ENCODE peak calls at places on chromosome 18, in four cellular contexts. One of them, this sample, is unnamed.

GRCh38 chr18:67600181-67600631 is 83.7 kb upstream of the DSEL start:
- DNase-seq in upper lobe of right lung: no peak
- DNase-seq in fibroblast of lung: peak; percentile 95
- DNase-seq in left lung: no peak
- DNase-seq in this sample: peak; percentile 18

GRCh38 chr18:21662591-21662990 is 42.0 kb downstream of the ABHD3 start:
- DNase-seq in upper lobe of right lung: no peak
- DNase-seq in left lung: no peak
- DNase-seq in fibroblast of lung: no peak
- DNase-seq in this sample: no peak

GRCh38 chr18:44938396-44939036 is 257.8 kb downstream of the SETBP1 start:
- DNase-seq in fibroblast of lung: no peak
- DNase-seq in left lung: no peak
- DNase-seq in upper lobe of right lung: no peak
- DNase-seq in this sample: no peak

GRCh38 chr18:32907215-32907590 is 134.4 kb upstream of the KLHL14 start:
- DNase-seq in fibroblast of lung: peak; percentile 17
- DNase-seq in upper lobe of right lung: no peak
- DNase-seq in left lung: no peak
- DNase-seq in this sample: no peak

GRCh38 chr18:58754544-58755068 is 83.3 kb downstream of the MALT1 start:
- DNase-seq in upper lobe of right lung: peak; percentile 72
- DNase-seq in left lung: peak; percentile 67
- DNase-seq in fibroblast of lung: peak; percentile 33
- DNase-seq in this sample: no peak

GRCh38 chr18:50272593-50272992 is 6.3 kb upstream of the CFAP53 start:
- DNase-seq in fibroblast of lung: no peak
- DNase-seq in left lung: no peak
- DNase-seq in upper lobe of right lung: no peak
- DNase-seq in this sample: no peak

GRCh38 chr18:75455249-75456183 is 28.0 kb upstream of the SMIM21 start:
- DNase-seq in upper lobe of right lung: no peak
- DNase-seq in left lung: peak; percentile 75
- DNase-seq in fibroblast of lung: peak; percentile 35
- DNase-seq in this sample: no peak

GRCh38 chr18:63575680-63576079 is 11.5 kb upstream of the SERPINB13 start:
- DNase-seq in fibroblast of lung: no peak
- DNase-seq in upper lobe of right lung: no peak
- DNase-seq in left lung: no peak
- DNase-seq in this sample: no peak

GRCh38 chr18:26685438-26686173 is 137.3 kb upstream of the KCTD1 start:
- DNase-seq in fibroblast of lung: no peak
- DNase-seq in upper lobe of right lung: no peak
- DNase-seq in left lung: peak; percentile 50
- DNase-seq in this sample: no peak

GRCh38 chr18:29979884-29980283 is 1062.7 kb downstream of the DSC3 start:
- DNase-seq in left lung: no peak
- DNase-seq in fibroblast of lung: no peak
- DNase-seq in upper lobe of right lung: no peak
- DNase-seq in this sample: no peak

GRCh38 chr18:58967643-58968291 is 103.1 kb downstream of the ZNF532 start:
- DNase-seq in fibroblast of lung: no peak
- DNase-seq in upper lobe of right lung: no peak
- DNase-seq in left lung: no peak
- DNase-seq in this sample: no peak

GRCh38 chr18:40469851-40470250 is 1485.2 kb upstream of the PIK3C3 start:
- DNase-seq in upper lobe of right lung: no peak
- DNase-seq in fibroblast of lung: no peak
- DNase-seq in left lung: no peak
- DNase-seq in this sample: no peak

GRCh38 chr18:32358075-32358474 is 112.6 kb downstream of the GAREM1 start:
- DNase-seq in left lung: no peak
- DNase-seq in fibroblast of lung: no peak
- DNase-seq in upper lobe of right lung: no peak
- DNase-seq in this sample: no peak

GRCh38 chr18:28905509-28905908 is 728.6 kb upstream of the CDH2 start:
- DNase-seq in upper lobe of right lung: no peak
- DNase-seq in fibroblast of lung: peak; percentile 86
- DNase-seq in left lung: no peak
- DNase-seq in this sample: no peak

GRCh38 chr18:903703-904102 is 968 bp upstream of the ADCYAP1 start:
- DNase-seq in left lung: peak; percentile 71
- DNase-seq in fibroblast of lung: peak; percentile 49
- DNase-seq in upper lobe of right lung: peak; percentile 75
- DNase-seq in this sample: no peak

GRCh38 chr18:74113711-74114110 is 33.9 kb downstream of the FBXO15 start:
- DNase-seq in fibroblast of lung: no peak
- DNase-seq in left lung: no peak
- DNase-seq in upper lobe of right lung: no peak
- DNase-seq in this sample: no peak

GRCh38 chr18:70339915-70340314 is 51.1 kb downstream of the SOCS6 start:
- DNase-seq in left lung: no peak
- DNase-seq in fibroblast of lung: no peak
- DNase-seq in upper lobe of right lung: no peak
- DNase-seq in this sample: no peak

GRCh38 chr18:55489742-55490055 is 98.3 kb downstream of the TCF4 start:
- DNase-seq in fibroblast of lung: peak; percentile 64
- DNase-seq in upper lobe of right lung: no peak
- DNase-seq in left lung: no peak
- DNase-seq in this sample: no peak

GRCh38 chr18:76839395-76839794 is 17.0 kb downstream of the ZNF236 start:
- DNase-seq in upper lobe of right lung: no peak
- DNase-seq in fibroblast of lung: peak; percentile 33
- DNase-seq in left lung: no peak
- DNase-seq in this sample: no peak

GRCh38 chr18:75029456-75029855 is 179.5 kb downstream of the PTGR3 start:
- DNase-seq in fibroblast of lung: no peak
- DNase-seq in left lung: no peak
- DNase-seq in upper lobe of right lung: no peak
- DNase-seq in this sample: no peak

GRCh38 chr18:44048846-44049245 is 631.8 kb upstream of the SETBP1 start:
- DNase-seq in upper lobe of right lung: no peak
- DNase-seq in left lung: no peak
- DNase-seq in fibroblast of lung: no peak
- DNase-seq in this sample: no peak

GRCh38 chr18:77911973-77912372 is 662.3 kb downstream of the GALR1 start:
- DNase-seq in upper lobe of right lung: no peak
- DNase-seq in fibroblast of lung: no peak
- DNase-seq in left lung: no peak
- DNase-seq in this sample: no peak

GRCh38 chr18:374735-375168 is 106.9 kb upstream of the THOC1 start:
- DNase-seq in upper lobe of right lung: no peak
- DNase-seq in fibroblast of lung: peak; percentile 33
- DNase-seq in left lung: no peak
- DNase-seq in this sample: no peak

GRCh38 chr18:21074336-21075323 is 37.0 kb downstream of the ROCK1 start:
- DNase-seq in left lung: no peak
- DNase-seq in upper lobe of right lung: no peak
- DNase-seq in fibroblast of lung: no peak
- DNase-seq in this sample: peak; percentile 26

GRCh38 chr18:28281400-28281799 is 104.5 kb upstream of the CDH2 start:
- DNase-seq in left lung: no peak
- DNase-seq in upper lobe of right lung: no peak
- DNase-seq in fibroblast of lung: peak; percentile 11
- DNase-seq in this sample: no peak

GRCh38 chr18:75477913-75478312 is 50.4 kb upstream of the SMIM21 start:
- DNase-seq in fibroblast of lung: peak; percentile 51
- DNase-seq in left lung: no peak
- DNase-seq in upper lobe of right lung: no peak
- DNase-seq in this sample: no peak

GRCh38 chr18:11047156-11047555 is 102.2 kb downstream of the PIEZO2 start:
- DNase-seq in fibroblast of lung: peak; percentile 50
- DNase-seq in left lung: no peak
- DNase-seq in upper lobe of right lung: no peak
- DNase-seq in this sample: no peak

GRCh38 chr18:9115984-9116383 is 13.5 kb downstream of the NDUFV2 start:
- DNase-seq in upper lobe of right lung: no peak
- DNase-seq in left lung: no peak
- DNase-seq in fibroblast of lung: no peak
- DNase-seq in this sample: no peak

GRCh38 chr18:9123520-9123919 is 13.1 kb upstream of the ANKRD12 start:
- DNase-seq in left lung: no peak
- DNase-seq in upper lobe of right lung: no peak
- DNase-seq in fibroblast of lung: no peak
- DNase-seq in this sample: no peak

GRCh38 chr18:9124824-9125223 is 11.8 kb upstream of the ANKRD12 start:
- DNase-seq in fibroblast of lung: no peak
- DNase-seq in upper lobe of right lung: no peak
- DNase-seq in left lung: no peak
- DNase-seq in this sample: no peak

GRCh38 chr18:9117980-9118841 is 15.7 kb downstream of the NDUFV2 start:
- DNase-seq in fibroblast of lung: no peak
- DNase-seq in upper lobe of right lung: no peak
- DNase-seq in left lung: no peak
- DNase-seq in this sample: no peak

DNA sequence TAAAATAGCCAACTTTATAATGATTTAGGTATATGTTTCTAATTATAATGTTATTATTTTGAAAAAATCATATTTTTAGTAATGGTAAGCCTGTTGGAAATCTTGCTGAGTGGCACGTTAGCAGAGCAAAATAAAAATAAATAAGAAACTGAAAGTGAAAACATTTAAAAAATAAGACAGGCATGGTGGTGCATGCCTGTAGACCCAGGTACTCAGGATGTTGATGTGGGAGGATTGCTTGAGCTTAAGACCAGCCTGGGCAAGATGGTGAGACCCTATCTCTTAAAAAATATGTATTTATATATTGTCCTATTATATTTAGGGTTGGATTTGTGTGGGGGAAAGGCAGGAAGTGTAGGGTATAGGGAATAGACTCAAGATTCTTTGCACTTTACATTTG is 15.8 kb upstream of the ANKRD12 start:
- DNase-seq in upper lobe of right lung: no peak
- DNase-seq in left lung: no peak
- DNase-seq in fibroblast of lung: no peak
- DNase-seq in this sample: no peak
- H3K27ac ChIP-seq in upper lobe of right lung: no peak overlapping the region
- H3K27ac ChIP-seq in left lung: peak overlapping the region; percentile 7
- H3K27ac ChIP-seq in fibroblast of lung: no peak overlapping the region
- H3K27ac ChIP-seq in this sample: no peak overlapping the region

GRCh38 chr18:48802543-48803428 is 148.0 kb downstream of the SMAD7 start:
- DNase-seq in fibroblast of lung: no peak
- DNase-seq in upper lobe of right lung: peak; percentile 48
- DNase-seq in left lung: no peak
- DNase-seq in this sample: no peak
- H3K27ac ChIP-seq in fibroblast of lung: no peak overlapping the region
- H3K27ac ChIP-seq in upper lobe of right lung: no peak overlapping the region
- H3K27ac ChIP-seq in left lung: no peak overlapping the region
- H3K27ac ChIP-seq in this sample: no peak overlapping the region

GRCh38 chr18:9380101-9380500 is 45.5 kb downstream of the TWSG1 start:
- DNase-seq in left lung: no peak
- DNase-seq in fibroblast of lung: peak; percentile 20
- DNase-seq in upper lobe of right lung: no peak
- DNase-seq in this sample: no peak
- H3K27ac ChIP-seq in left lung: no peak overlapping the region
- H3K27ac ChIP-seq in fibroblast of lung: no peak overlapping the region
- H3K27ac ChIP-seq in upper lobe of right lung: no peak overlapping the region
- H3K27ac ChIP-seq in this sample: no peak overlapping the region

DNA sequence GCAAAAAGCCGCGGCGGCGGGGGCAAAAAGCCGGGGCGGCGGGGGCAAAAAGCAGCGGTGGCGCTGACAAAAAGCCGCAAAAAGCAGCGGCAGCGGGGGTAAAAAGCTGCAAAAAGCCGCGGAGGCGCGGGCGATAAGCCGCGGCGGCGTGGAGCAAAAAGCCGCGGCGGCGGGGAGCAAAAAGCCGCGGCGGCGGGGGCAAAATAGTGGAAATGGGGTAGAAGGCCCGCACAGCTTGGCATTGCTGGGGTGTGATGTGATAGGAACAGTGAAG is 450.1 kb downstream of the ANKRD30B start:
- DNase-seq in left lung: peak; percentile 50
- DNase-seq in fibroblast of lung: no peak
- DNase-seq in upper lobe of right lung: no peak
- DNase-seq in this sample: no peak
- H3K27ac ChIP-seq in left lung: no peak overlapping the region
- H3K27ac ChIP-seq in fibroblast of lung: no peak overlapping the region
- H3K27ac ChIP-seq in upper lobe of right lung: no peak overlapping the region
- H3K27ac ChIP-seq in this sample: no peak overlapping the region

DNA sequence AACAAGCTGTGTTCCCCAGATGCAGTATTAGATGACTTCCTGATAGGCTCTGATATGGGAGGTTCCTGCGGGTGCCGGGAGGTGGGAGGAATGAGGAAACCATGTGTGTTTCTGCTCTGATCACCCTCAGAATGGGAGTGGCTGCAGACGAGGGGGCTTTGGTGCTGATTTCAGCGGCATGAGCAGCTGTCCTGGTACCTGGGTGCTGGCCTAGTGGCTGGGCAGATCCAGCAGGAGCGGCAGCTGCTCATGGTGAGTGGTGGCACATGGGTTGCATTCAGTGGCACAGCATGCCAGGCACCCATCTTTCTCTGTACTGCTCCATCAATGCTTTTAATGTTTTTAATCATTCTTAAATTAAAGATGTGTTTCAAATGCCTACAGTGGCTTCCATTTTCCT is 177.2 kb upstream of the NETO1 start:
- DNase-seq in fibroblast of lung: no peak
- DNase-seq in left lung: peak; percentile 55
- DNase-seq in upper lobe of right lung: no peak
- DNase-seq in this sample: no peak
- H3K27ac ChIP-seq in fibroblast of lung: no peak overlapping the region
- H3K27ac ChIP-seq in left lung: no peak overlapping the region
- H3K27ac ChIP-seq in upper lobe of right lung: no peak overlapping the region
- H3K27ac ChIP-seq in this sample: no peak overlapping the region

GRCh38 chr18:3042337-3042736 is 29.4 kb upstream of the LPIN2 start:
- DNase-seq in left lung: no peak
- DNase-seq in fibroblast of lung: no peak
- DNase-seq in upper lobe of right lung: no peak
- DNase-seq in this sample: no peak
- H3K27ac ChIP-seq in left lung: no peak overlapping the region
- H3K27ac ChIP-seq in fibroblast of lung: no peak overlapping the region
- H3K27ac ChIP-seq in upper lobe of right lung: no peak overlapping the region
- H3K27ac ChIP-seq in this sample: no peak overlapping the region

DNA sequence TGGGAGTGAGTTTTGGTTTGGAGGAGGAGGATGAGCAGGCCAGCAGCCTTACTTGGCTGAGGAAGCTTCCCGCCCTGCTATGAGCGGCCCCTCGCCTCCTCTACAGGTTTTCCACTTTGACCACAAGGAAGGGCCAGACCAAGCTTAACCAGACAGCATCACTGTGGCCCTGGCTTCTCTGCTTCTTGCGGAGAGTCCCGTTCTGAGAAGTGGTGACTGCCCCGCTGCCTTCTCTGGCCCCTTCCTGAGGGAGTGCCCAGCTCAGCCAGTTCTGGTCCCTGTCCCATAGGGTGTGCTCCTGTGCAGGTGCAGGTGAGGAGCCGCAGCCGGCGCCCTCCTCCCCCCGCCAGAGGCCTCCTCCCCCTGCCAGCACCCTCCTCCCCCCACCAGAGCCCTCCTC is 101.0 kb downstream of the FAM210A start:
- DNase-seq in upper lobe of right lung: no peak
- DNase-seq in fibroblast of lung: no peak
- DNase-seq in left lung: no peak
- DNase-seq in this sample: no peak
- H3K27ac ChIP-seq in upper lobe of right lung: no peak overlapping the region
- H3K27ac ChIP-seq in fibroblast of lung: no peak overlapping the region
- H3K27ac ChIP-seq in left lung: no peak overlapping the region
- H3K27ac ChIP-seq in this sample: no peak overlapping the region